ENCODE peak calls at places on chromosomes 7 and 10, in six cellular contexts. T is HCT116, R is H7, E is IMR-90, I is SJSA1, B is heart left ventricle. Y is an unnamed sample.

GRCh38 chr10:79274279-79275104 is 72.8 kb upstream of the PPIF start:
- DNase-seq in B (peak; percentile 93), T (no peak), E (no peak), R (no peak), I (no peak), Y (no peak)

GRCh38 chr7:13050703-13051102 is 363.3 kb downstream of the ARL4A start:
- DNase-seq in I (no peak), T (no peak), E (peak; percentile 94), B (no peak), R (no peak), Y (no peak)

GRCh38 chr10:123349203-123349602 is 195.0 kb downstream of the BUB3 start:
- DNase-seq in E (no peak), T (no peak), I (no peak), B (no peak), R (no peak), Y (no peak)

GRCh38 chr10:120950103-120950561 is 99.0 kb downstream of the WDR11 start:
- DNase-seq in B (peak; percentile 38), E (peak; percentile 5), T (no peak), R (peak; percentile 71), I (no peak), Y (no peak)

GRCh38 chr10:116891208-116891607 is 41.9 kb downstream of the ENO4 start:
- DNase-seq in R (no peak), B (peak; percentile 63), T (no peak), I (peak; percentile 78), E (peak; percentile 94), Y (no peak)

GRCh38 chr10:88620441-88620840 is 33.9 kb downstream of the LIPJ start:
- DNase-seq in I (no peak), T (no peak), B (no peak), R (no peak), E (no peak), Y (no peak)

GRCh38 chr10:1612910-1613309 is 124.4 kb downstream of the ADARB2 start:
- DNase-seq in T (no peak), E (no peak), R (no peak), I (no peak), B (no peak), Y (no peak)

GRCh38 chr7:94251-94801 is 98.0 kb upstream of the FAM20C start:
- DNase-seq in B (no peak), E (no peak), I (no peak), R (peak; percentile 27), T (no peak), Y (no peak)

GRCh38 chr7:94417261-94417660 is 22.6 kb downstream of the COL1A2 start:
- DNase-seq in R (no peak), E (no peak), I (no peak), B (no peak), T (no peak), Y (no peak)

GRCh38 chr7:12303507-12303906 is 92.4 kb downstream of the TMEM106B start:
- DNase-seq in I (no peak), E (no peak), T (no peak), R (no peak), B (no peak), Y (no peak)

GRCh38 chr10:72162978-72163377 is 52.8 kb upstream of the ANAPC16 start:
- DNase-seq in B (no peak), E (peak; percentile 74), R (no peak), I (no peak), T (no peak), Y (no peak)

GRCh38 chr7:103394566-103394965 is 47.1 kb downstream of the PSMC2 start:
- DNase-seq in R (no peak), I (no peak), T (no peak), E (no peak), B (no peak), Y (no peak)

GRCh38 chr10:92434385-92434784 is 139.5 kb downstream of the IDE start:
- DNase-seq in B (no peak), I (no peak), T (no peak), E (no peak), R (no peak), Y (no peak)

GRCh38 chr10:79932841-79933379 is 16.0 kb downstream of the SFTPD start:
- DNase-seq in R (no peak), I (no peak), B (no peak), T (no peak), E (no peak), Y (no peak)

GRCh38 chr7:142519077-142519789 is 230.0 kb upstream of the PRSS1 start:
- DNase-seq in T (no peak), R (peak; percentile 11), I (no peak), B (no peak), E (peak; percentile 40), Y (no peak)

GRCh38 chr10:78313636-78314035 is 280.0 kb downstream of the RPS24 start:
- DNase-seq in I (peak; percentile 32), R (no peak), B (no peak), E (no peak), T (no peak), Y (no peak)

GRCh38 chr10:104085801-104086400 is at the start of gene COL17A1:
- DNase-seq in R (no peak), E (no peak), B (no peak), T (no peak), I (no peak), Y (no peak)

GRCh38 chr7:47535704-47536628 is 45.9 kb downstream of the TNS3 start:
- DNase-seq in I (no peak), T (no peak), E (no peak), R (peak; percentile 64), B (no peak), Y (no peak)

GRCh38 chr10:42926831-42927230 is 144.2 kb downstream of the BMS1 start:
- DNase-seq in R (peak; percentile 88), B (peak; percentile 40), T (no peak), I (peak; percentile 54), E (no peak), Y (no peak)

GRCh38 chr7:122902751-122903495 is 16.7 kb upstream of the CADPS2 start:
- DNase-seq in B (no peak), R (peak; percentile 22), I (no peak), T (no peak), E (no peak), Y (no peak)

GRCh38 chr10:73586583-73586984 is 4.6 kb downstream of the USP54 start:
- DNase-seq in T (no peak), R (no peak), E (peak; percentile 84), B (no peak), I (no peak), Y (peak; percentile 93)

GRCh38 chr10:74826142-74827044 is at the start of gene KAT6B:
- DNase-seq in B (peak; percentile 100), E (peak; percentile 100), T (peak; percentile 100), I (peak; percentile 100), R (peak; percentile 97), Y (peak; percentile 99)

GRCh38 chr10:71270301-71270777 is 48.7 kb upstream of the SLC29A3 start:
- DNase-seq in T (peak; percentile 68), B (no peak), E (peak; percentile 84), R (peak; percentile 89), I (peak; percentile 59), Y (no peak)

GRCh38 chr7:146956853-146957252 is 840.3 kb downstream of the CNTNAP2 start:
- DNase-seq in T (no peak), R (no peak), I (no peak), B (no peak), E (no peak), Y (no peak)

GRCh38 chr10:25641576-25641975 is 292.5 kb upstream of the MYO3A start:
- DNase-seq in T (no peak), I (no peak), R (no peak), B (no peak), E (no peak), Y (no peak)

GRCh38 chr10:130333185-130333584 is 197.0 kb downstream of the GLRX3 start:
- DNase-seq in I (no peak), T (no peak), E (no peak), R (no peak), B (no peak), Y (no peak)

GRCh38 chr7:45021604-45022296 is 21.7 kb downstream of the CCM2 start:
- DNase-seq in T (no peak), B (no peak), R (no peak), E (peak; percentile 72), I (no peak), Y (no peak)

GRCh38 chr10:21750424-21750823 is 216.4 kb downstream of the MLLT10 start:
- DNase-seq in I (no peak), T (no peak), B (no peak), R (peak; percentile 62), E (no peak), Y (no peak)

GRCh38 chr7:2619120-2619519 is 12.7 kb upstream of the TTYH3 start:
- DNase-seq in E (peak; percentile 81), I (no peak), R (no peak), B (no peak), T (no peak), Y (no peak)
- H3K27me3 ChIP-seq in E (peaks cover 2% of the 10 kb centered on the region), I (no peaks in the 10 kb centered on the region), R (no peaks in the 10 kb centered on the region), B (no peaks in the 10 kb centered on the region), T (no peaks in the 10 kb centered on the region), Y (no peaks in the 10 kb centered on the region)

GRCh38 chr10:12507165-12507870 is 158.0 kb downstream of the CAMK1D start:
- DNase-seq in B (no peak), T (no peak), I (peak; percentile 21), R (peak; percentile 39), E (no peak), Y (no peak)

GRCh38 chr10:12510566-12510965 is 161.2 kb downstream of the CAMK1D start:
- DNase-seq in E (no peak), R (no peak), I (peak; percentile 45), B (no peak), T (no peak), Y (no peak)

GRCh38 chr10:12509794-12510100 is 160.4 kb downstream of the CAMK1D start:
- DNase-seq in R (no peak), B (no peak), I (peak; percentile 0), E (no peak), T (no peak), Y (no peak)

GRCh38 chr10:12508165-12508564 is 158.8 kb downstream of the CAMK1D start:
- DNase-seq in B (no peak), I (peak; percentile 11), R (no peak), E (no peak), T (no peak), Y (no peak)

GRCh38 chr10:12509016-12509793 is 159.9 kb downstream of the CAMK1D start:
- DNase-seq in T (no peak), R (no peak), I (peak; percentile 17), B (no peak), E (no peak), Y (no peak)
- H3K27me3 ChIP-seq in T (no peaks in the 10 kb centered on the region), R (no peaks in the 10 kb centered on the region), I (no peaks in the 10 kb centered on the region), B (no peaks in the 10 kb centered on the region), E (no peaks in the 10 kb centered on the region), Y (no peaks in the 10 kb centered on the region)

GRCh38 chr10:99522511-99523250 is 10.1 kb upstream of the NKX2-3 start:
- DNase-seq in I (no peak), B (no peak), E (no peak), T (no peak), R (peak; percentile 89), Y (no peak)
- H3K27me3 ChIP-seq in I (peaks cover 29% of the 10 kb centered on the region), B (peaks cover 100% of the 10 kb centered on the region), E (peaks cover 84% of the 10 kb centered on the region), T (no peaks in the 10 kb centered on the region), R (peaks cover 98% of the 10 kb centered on the region), Y (peaks cover 3% of the 10 kb centered on the region)

DNA sequence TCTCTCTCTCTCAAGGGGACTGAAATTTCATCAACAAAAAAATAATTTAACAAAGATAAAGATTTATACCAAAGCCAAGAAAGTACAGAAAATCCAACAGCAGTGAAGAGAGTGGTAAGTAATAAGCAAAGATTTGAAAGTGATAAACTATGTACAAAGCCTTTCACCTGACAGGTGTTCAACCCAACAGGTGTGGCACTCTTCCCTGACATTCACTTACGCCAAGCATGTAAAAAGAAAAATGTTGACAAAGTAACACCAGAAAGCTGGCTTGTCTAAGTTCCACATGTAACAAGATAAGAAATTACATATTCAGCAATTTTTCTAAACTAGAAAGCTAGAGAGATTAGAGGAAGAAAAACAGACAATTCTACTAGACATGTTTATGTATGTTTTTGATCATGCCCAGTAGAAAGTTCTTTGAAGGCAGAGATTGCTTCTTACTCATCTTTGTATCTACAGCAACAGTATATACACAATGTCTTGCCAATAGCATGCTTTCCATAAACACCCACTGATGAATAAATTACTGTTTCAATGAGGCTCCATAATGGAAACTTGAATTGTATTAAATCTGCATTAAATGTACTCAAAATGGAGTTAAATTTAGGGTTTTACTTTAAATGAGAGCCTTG is 468.5 kb downstream of the PARD3 start:
- DNase-seq in E (peak; percentile 80), B (no peak), T (no peak), I (no peak), R (no peak), Y (no peak)
- H3K27me3 ChIP-seq in E (no peaks in the 10 kb centered on the region), B (no peaks in the 10 kb centered on the region), T (no peaks in the 10 kb centered on the region), I (no peaks in the 10 kb centered on the region), R (no peaks in the 10 kb centered on the region), Y (no peaks in the 10 kb centered on the region)

Y was measured in PC-9.